ENCODE peak calls at places on chromosomes 16 and 17, in nine cellular contexts. One of them, this sample, is unnamed.

GRCh38 chr17:66662496-66662895 is 172.4 kb upstream of the CACNG5 start:
- DNase-seq in amniotic stem cell: no peak
- DNase-seq in naive B cell: no peak
- DNase-seq in substantia nigra: no peak
- DNase-seq in KG1: no peak
- DNase-seq in neural progenitor cell: no peak
- DNase-seq in hepatocyte: no peak
- DNase-seq in hypothalamus: no peak
- DNase-seq in GM06990: no peak
- DNase-seq in this sample: no peak

GRCh38 chr16:19810817-19811731 is 73.6 kb downstream of the GPRC5B start:
- DNase-seq in hepatocyte: peak
- DNase-seq in naive B cell: no peak
- DNase-seq in GM06990: no peak
- DNase-seq in amniotic stem cell: no peak
- DNase-seq in hypothalamus: no peak
- DNase-seq in substantia nigra: no peak
- DNase-seq in neural progenitor cell: no peak
- DNase-seq in KG1: no peak
- DNase-seq in this sample: no peak

GRCh38 chr17:49968380-49969133 is 433 bp upstream of the DLX4 start:
- DNase-seq in GM06990: peak
- DNase-seq in hepatocyte: peak
- DNase-seq in naive B cell: peak
- DNase-seq in substantia nigra: no peak
- DNase-seq in KG1: peak
- DNase-seq in amniotic stem cell: peak
- DNase-seq in hypothalamus: no peak
- DNase-seq in neural progenitor cell: peak
- DNase-seq in this sample: no peak

GRCh38 chr17:72150632-72151460 is 30.0 kb downstream of the SOX9 start:
- DNase-seq in hepatocyte: no peak
- DNase-seq in naive B cell: no peak
- DNase-seq in amniotic stem cell: no peak
- DNase-seq in substantia nigra: no peak
- DNase-seq in GM06990: no peak
- DNase-seq in neural progenitor cell: peak
- DNase-seq in hypothalamus: peak
- DNase-seq in KG1: no peak
- DNase-seq in this sample: no peak

GRCh38 chr17:79435962-79436361 is 174.9 kb downstream of the RBFOX3 start:
- DNase-seq in substantia nigra: no peak
- DNase-seq in KG1: no peak
- DNase-seq in neural progenitor cell: no peak
- DNase-seq in naive B cell: no peak
- DNase-seq in GM06990: no peak
- DNase-seq in hypothalamus: no peak
- DNase-seq in hepatocyte: no peak
- DNase-seq in amniotic stem cell: no peak
- DNase-seq in this sample: no peak

GRCh38 chr17:73028311-73028755 is 64.2 kb downstream of the SLC39A11 start:
- DNase-seq in KG1: no peak
- DNase-seq in GM06990: no peak
- DNase-seq in naive B cell: no peak
- DNase-seq in hypothalamus: no peak
- DNase-seq in hepatocyte: peak
- DNase-seq in neural progenitor cell: no peak
- DNase-seq in amniotic stem cell: no peak
- DNase-seq in substantia nigra: no peak
- DNase-seq in this sample: no peak

GRCh38 chr16:79362312-79362970 is 238.1 kb downstream of the MAF start:
- DNase-seq in GM06990: no peak
- DNase-seq in substantia nigra: no peak
- DNase-seq in naive B cell: no peak
- DNase-seq in amniotic stem cell: no peak
- DNase-seq in neural progenitor cell: no peak
- DNase-seq in KG1: no peak
- DNase-seq in hepatocyte: no peak
- DNase-seq in hypothalamus: no peak
- DNase-seq in this sample: no peak

GRCh38 chr16:46929378-46930332 is 43.8 kb downstream of the DNAJA2 start:
- DNase-seq in substantia nigra: peak
- DNase-seq in amniotic stem cell: peak
- DNase-seq in neural progenitor cell: peak
- DNase-seq in naive B cell: peak
- DNase-seq in hypothalamus: peak
- DNase-seq in hepatocyte: peak
- DNase-seq in GM06990: peak
- DNase-seq in KG1: no peak
- DNase-seq in this sample: peak

GRCh38 chr17:27586203-27586701 is 44.7 kb upstream of the LGALS9 start:
- DNase-seq in amniotic stem cell: peak
- DNase-seq in hypothalamus: no peak
- DNase-seq in naive B cell: no peak
- DNase-seq in hepatocyte: peak
- DNase-seq in neural progenitor cell: no peak
- DNase-seq in KG1: no peak
- DNase-seq in GM06990: no peak
- DNase-seq in substantia nigra: no peak
- DNase-seq in this sample: no peak

GRCh38 chr17:82566129-82566995 is 46.8 kb downstream of the FOXK2 start:
- DNase-seq in naive B cell: no peak
- DNase-seq in amniotic stem cell: no peak
- DNase-seq in substantia nigra: no peak
- DNase-seq in KG1: no peak
- DNase-seq in GM06990: no peak
- DNase-seq in neural progenitor cell: no peak
- DNase-seq in hypothalamus: no peak
- DNase-seq in hepatocyte: no peak
- DNase-seq in this sample: no peak

GRCh38 chr16:6131526-6132050 is 1034.0 kb upstream of the EEF2KMT start:
- DNase-seq in amniotic stem cell: no peak
- DNase-seq in hypothalamus: no peak
- DNase-seq in GM06990: no peak
- DNase-seq in naive B cell: no peak
- DNase-seq in neural progenitor cell: no peak
- DNase-seq in KG1: no peak
- DNase-seq in hepatocyte: no peak
- DNase-seq in substantia nigra: no peak
- DNase-seq in this sample: no peak

GRCh38 chr16:57984443-57985203 is 13.7 kb upstream of the CNGB1 start:
- DNase-seq in substantia nigra: no peak
- DNase-seq in GM06990: peak
- DNase-seq in amniotic stem cell: no peak
- DNase-seq in naive B cell: peak
- DNase-seq in hypothalamus: peak
- DNase-seq in neural progenitor cell: peak
- DNase-seq in KG1: no peak
- DNase-seq in hepatocyte: peak
- DNase-seq in this sample: no peak

GRCh38 chr17:36761203-36761945 is 160.0 kb downstream of the MRM1 start:
- DNase-seq in substantia nigra: no peak
- DNase-seq in neural progenitor cell: peak
- DNase-seq in naive B cell: no peak
- DNase-seq in hypothalamus: no peak
- DNase-seq in KG1: no peak
- DNase-seq in amniotic stem cell: no peak
- DNase-seq in hepatocyte: no peak
- DNase-seq in GM06990: no peak
- DNase-seq in this sample: no peak

GRCh38 chr17:73396429-73397277 is 84.9 kb upstream of the CDC42EP4 start:
- DNase-seq in amniotic stem cell: no peak
- DNase-seq in hepatocyte: no peak
- DNase-seq in KG1: no peak
- DNase-seq in hypothalamus: no peak
- DNase-seq in naive B cell: no peak
- DNase-seq in neural progenitor cell: no peak
- DNase-seq in substantia nigra: no peak
- DNase-seq in GM06990: no peak
- DNase-seq in this sample: no peak

GRCh38 chr17:16140854-16141253 is 74.5 kb downstream of the NCOR1 start:
- DNase-seq in naive B cell: no peak
- DNase-seq in neural progenitor cell: no peak
- DNase-seq in substantia nigra: no peak
- DNase-seq in KG1: no peak
- DNase-seq in hypothalamus: no peak
- DNase-seq in hepatocyte: no peak
- DNase-seq in GM06990: no peak
- DNase-seq in amniotic stem cell: no peak
- DNase-seq in this sample: no peak

GRCh38 chr16:73792199-73793108 is 504.2 kb upstream of the PSMD7 start:
- DNase-seq in neural progenitor cell: no peak
- DNase-seq in naive B cell: no peak
- DNase-seq in hepatocyte: no peak
- DNase-seq in KG1: no peak
- DNase-seq in substantia nigra: no peak
- DNase-seq in amniotic stem cell: no peak
- DNase-seq in GM06990: no peak
- DNase-seq in hypothalamus: no peak
- DNase-seq in this sample: no peak

GRCh38 chr17:64097196-64097936 is 32.6 kb downstream of the ERN1 start:
- DNase-seq in KG1: no peak
- DNase-seq in hypothalamus: no peak
- DNase-seq in neural progenitor cell: no peak
- DNase-seq in GM06990: no peak
- DNase-seq in substantia nigra: no peak
- DNase-seq in amniotic stem cell: no peak
- DNase-seq in naive B cell: no peak
- DNase-seq in hepatocyte: no peak
- DNase-seq in this sample: no peak

GRCh38 chr16:72886366-72886974 is 161.5 kb downstream of the ZFHX3 start:
- DNase-seq in naive B cell: no peak
- DNase-seq in amniotic stem cell: no peak
- DNase-seq in neural progenitor cell: no peak
- DNase-seq in substantia nigra: no peak
- DNase-seq in hepatocyte: no peak
- DNase-seq in GM06990: no peak
- DNase-seq in KG1: no peak
- DNase-seq in hypothalamus: no peak
- DNase-seq in this sample: no peak

GRCh38 chr16:795580-796229 is 4.8 kb downstream of the GNG13 start:
- DNase-seq in GM06990: no peak
- DNase-seq in neural progenitor cell: no peak
- DNase-seq in hypothalamus: no peak
- DNase-seq in hepatocyte: no peak
- DNase-seq in substantia nigra: no peak
- DNase-seq in naive B cell: no peak
- DNase-seq in amniotic stem cell: no peak
- DNase-seq in KG1: no peak
- DNase-seq in this sample: no peak

GRCh38 chr16:88441460-88441859 is 11.6 kb upstream of the ZFPM1 start:
- DNase-seq in amniotic stem cell: no peak
- DNase-seq in hypothalamus: no peak
- DNase-seq in substantia nigra: no peak
- DNase-seq in KG1: no peak
- DNase-seq in GM06990: no peak
- DNase-seq in neural progenitor cell: no peak
- DNase-seq in naive B cell: no peak
- DNase-seq in hepatocyte: no peak
- DNase-seq in this sample: no peak

GRCh38 chr17:48310748-48311213 is 119.2 kb downstream of the SKAP1 start:
- DNase-seq in amniotic stem cell: no peak
- DNase-seq in neural progenitor cell: peak
- DNase-seq in hypothalamus: no peak
- DNase-seq in hepatocyte: peak
- DNase-seq in KG1: no peak
- DNase-seq in substantia nigra: no peak
- DNase-seq in GM06990: no peak
- DNase-seq in naive B cell: no peak
- DNase-seq in this sample: no peak

GRCh38 chr16:74296120-74296464 is 522 bp upstream of the PSMD7 start:
- DNase-seq in neural progenitor cell: no peak
- DNase-seq in KG1: peak
- DNase-seq in substantia nigra: no peak
- DNase-seq in GM06990: no peak
- DNase-seq in amniotic stem cell: no peak
- DNase-seq in hepatocyte: no peak
- DNase-seq in naive B cell: no peak
- DNase-seq in hypothalamus: no peak
- DNase-seq in this sample: no peak

GRCh38 chr17:17254026-17254425 is 17.1 kb upstream of the FLCN start:
- DNase-seq in hepatocyte: no peak
- DNase-seq in naive B cell: no peak
- DNase-seq in substantia nigra: no peak
- DNase-seq in amniotic stem cell: no peak
- DNase-seq in neural progenitor cell: no peak
- DNase-seq in hypothalamus: no peak
- DNase-seq in GM06990: no peak
- DNase-seq in KG1: no peak
- DNase-seq in this sample: no peak

GRCh38 chr16:68214726-68215125 is 21.2 kb downstream of the ESRP2 start:
- DNase-seq in naive B cell: no peak
- DNase-seq in hypothalamus: no peak
- DNase-seq in neural progenitor cell: no peak
- DNase-seq in hepatocyte: no peak
- DNase-seq in KG1: no peak
- DNase-seq in GM06990: no peak
- DNase-seq in amniotic stem cell: no peak
- DNase-seq in substantia nigra: no peak
- DNase-seq in this sample: no peak

GRCh38 chr17:27630607-27631408 is at the start of gene LGALS9:
- DNase-seq in GM06990: peak
- DNase-seq in KG1: no peak
- DNase-seq in substantia nigra: no peak
- DNase-seq in amniotic stem cell: no peak
- DNase-seq in hepatocyte: no peak
- DNase-seq in neural progenitor cell: no peak
- DNase-seq in naive B cell: peak
- DNase-seq in hypothalamus: no peak
- DNase-seq in this sample: no peak

GRCh38 chr17:33442320-33442719 is 149.2 kb upstream of the ASIC2 start:
- DNase-seq in KG1: no peak
- DNase-seq in GM06990: no peak
- DNase-seq in amniotic stem cell: no peak
- DNase-seq in hypothalamus: no peak
- DNase-seq in hepatocyte: no peak
- DNase-seq in substantia nigra: no peak
- DNase-seq in naive B cell: no peak
- DNase-seq in neural progenitor cell: no peak
- DNase-seq in this sample: no peak

GRCh38 chr17:7886227-7887037 is 2.2 kb upstream of the CHD3 start:
- DNase-seq in hepatocyte: peak
- DNase-seq in naive B cell: peak
- DNase-seq in amniotic stem cell: no peak
- DNase-seq in KG1: peak
- DNase-seq in GM06990: peak
- DNase-seq in substantia nigra: no peak
- DNase-seq in neural progenitor cell: peak
- DNase-seq in hypothalamus: peak
- DNase-seq in this sample: peak

GRCh38 chr17:15436399-15437369 is 30.7 kb downstream of the CDRT4 start:
- DNase-seq in hepatocyte: peak
- DNase-seq in amniotic stem cell: no peak
- DNase-seq in hypothalamus: peak
- DNase-seq in substantia nigra: peak
- DNase-seq in neural progenitor cell: no peak
- DNase-seq in KG1: no peak
- DNase-seq in GM06990: no peak
- DNase-seq in naive B cell: peak
- DNase-seq in this sample: peak

GRCh38 chr17:74408830-74409229 is 23.1 kb upstream of the GPRC5C start:
- DNase-seq in amniotic stem cell: no peak
- DNase-seq in naive B cell: no peak
- DNase-seq in GM06990: no peak
- DNase-seq in KG1: no peak
- DNase-seq in neural progenitor cell: no peak
- DNase-seq in substantia nigra: no peak
- DNase-seq in hypothalamus: no peak
- DNase-seq in hepatocyte: no peak
- DNase-seq in this sample: no peak

GRCh38 chr16:27323781-27324561 is 10.2 kb downstream of the IL4R start:
- DNase-seq in GM06990: no peak
- DNase-seq in hypothalamus: no peak
- DNase-seq in amniotic stem cell: no peak
- DNase-seq in KG1: no peak
- DNase-seq in neural progenitor cell: no peak
- DNase-seq in hepatocyte: no peak
- DNase-seq in substantia nigra: no peak
- DNase-seq in naive B cell: no peak
- DNase-seq in this sample: no peak

GRCh38 chr17:59684967-59685366 is 22.3 kb downstream of the PTRH2 start:
- DNase-seq in substantia nigra: no peak
- DNase-seq in amniotic stem cell: no peak
- DNase-seq in KG1: no peak
- DNase-seq in neural progenitor cell: no peak
- DNase-seq in GM06990: no peak
- DNase-seq in hypothalamus: no peak
- DNase-seq in naive B cell: no peak
- DNase-seq in hepatocyte: no peak
- DNase-seq in this sample: no peak